ENCODE peak calls at places on chromosomes 12 and 14, in nine cellular contexts. One of them, this sample, is unnamed.

GRCh38 chr14:104101086-104101621 is 15.7 kb downstream of the ASPG start:
- DNase-seq in bronchial epithelial cell: peak; percentile 34
- DNase-seq in Right ventricle myocardium superior: peak; percentile 37
- DNase-seq in activated T-cell treated with anti-CD3 and anti-CD28 coated beads for 4 hours: no peak
- DNase-seq in activated gamma-delta T cell treated with Interleukin-2 at 50 U/mL for 16 hours: no peak
- DNase-seq in SK-N-DZ: no peak
- DNase-seq in fibroblast of mammary gland: no peak
- DNase-seq in GM04503: no peak
- DNase-seq in OCI-LY7: no peak
- DNase-seq in this sample: no peak

GRCh38 chr12:111248221-111248620 is 120.7 kb downstream of the PHETA1 start:
- DNase-seq in bronchial epithelial cell: peak; percentile 71
- DNase-seq in Right ventricle myocardium superior: no peak
- DNase-seq in activated T-cell treated with anti-CD3 and anti-CD28 coated beads for 4 hours: no peak
- DNase-seq in activated gamma-delta T cell treated with Interleukin-2 at 50 U/mL for 16 hours: no peak
- DNase-seq in SK-N-DZ: peak; percentile 79
- DNase-seq in fibroblast of mammary gland: peak; percentile 13
- DNase-seq in GM04503: no peak
- DNase-seq in OCI-LY7: no peak
- DNase-seq in this sample: no peak

GRCh38 chr12:51009038-51009437 is 17.1 kb downstream of the SLC11A2 start:
- DNase-seq in bronchial epithelial cell: no peak
- DNase-seq in Right ventricle myocardium superior: peak; percentile 74
- DNase-seq in activated T-cell treated with anti-CD3 and anti-CD28 coated beads for 4 hours: peak; percentile 34
- DNase-seq in activated gamma-delta T cell treated with Interleukin-2 at 50 U/mL for 16 hours: peak; percentile 47
- DNase-seq in SK-N-DZ: no peak
- DNase-seq in fibroblast of mammary gland: peak; percentile 24
- DNase-seq in GM04503: no peak
- DNase-seq in OCI-LY7: no peak
- DNase-seq in this sample: no peak

GRCh38 chr12:86521870-86522269 is 265.7 kb upstream of the MGAT4C start:
- DNase-seq in bronchial epithelial cell: no peak
- DNase-seq in Right ventricle myocardium superior: no peak
- DNase-seq in activated T-cell treated with anti-CD3 and anti-CD28 coated beads for 4 hours: no peak
- DNase-seq in activated gamma-delta T cell treated with Interleukin-2 at 50 U/mL for 16 hours: no peak
- DNase-seq in SK-N-DZ: no peak
- DNase-seq in fibroblast of mammary gland: no peak
- DNase-seq in GM04503: no peak
- DNase-seq in OCI-LY7: no peak
- DNase-seq in this sample: no peak

GRCh38 chr12:121430821-121431415 is 31.0 kb downstream of the RNF34 start:
- DNase-seq in bronchial epithelial cell: no peak
- DNase-seq in Right ventricle myocardium superior: no peak
- DNase-seq in activated T-cell treated with anti-CD3 and anti-CD28 coated beads for 4 hours: no peak
- DNase-seq in activated gamma-delta T cell treated with Interleukin-2 at 50 U/mL for 16 hours: no peak
- DNase-seq in SK-N-DZ: no peak
- DNase-seq in fibroblast of mammary gland: no peak
- DNase-seq in GM04503: no peak
- DNase-seq in OCI-LY7: no peak
- DNase-seq in this sample: no peak

GRCh38 chr12:114681149-114681849 is 2.7 kb downstream of the TBX3 start:
- DNase-seq in bronchial epithelial cell: no peak
- DNase-seq in Right ventricle myocardium superior: no peak
- DNase-seq in activated T-cell treated with anti-CD3 and anti-CD28 coated beads for 4 hours: no peak
- DNase-seq in activated gamma-delta T cell treated with Interleukin-2 at 50 U/mL for 16 hours: no peak
- DNase-seq in SK-N-DZ: no peak
- DNase-seq in fibroblast of mammary gland: peak; percentile 49
- DNase-seq in GM04503: no peak
- DNase-seq in OCI-LY7: no peak
- DNase-seq in this sample: no peak

GRCh38 chr12:45355750-45356149 is 139.9 kb downstream of the ANO6 start:
- DNase-seq in bronchial epithelial cell: no peak
- DNase-seq in Right ventricle myocardium superior: no peak
- DNase-seq in activated T-cell treated with anti-CD3 and anti-CD28 coated beads for 4 hours: no peak
- DNase-seq in activated gamma-delta T cell treated with Interleukin-2 at 50 U/mL for 16 hours: no peak
- DNase-seq in SK-N-DZ: no peak
- DNase-seq in fibroblast of mammary gland: no peak
- DNase-seq in GM04503: no peak
- DNase-seq in OCI-LY7: no peak
- DNase-seq in this sample: no peak

GRCh38 chr12:125092872-125093680 is 27.8 kb downstream of the AACS start:
- DNase-seq in bronchial epithelial cell: peak; percentile 72
- DNase-seq in Right ventricle myocardium superior: peak; percentile 67
- DNase-seq in activated T-cell treated with anti-CD3 and anti-CD28 coated beads for 4 hours: no peak
- DNase-seq in activated gamma-delta T cell treated with Interleukin-2 at 50 U/mL for 16 hours: no peak
- DNase-seq in SK-N-DZ: no peak
- DNase-seq in fibroblast of mammary gland: peak; percentile 69
- DNase-seq in GM04503: no peak
- DNase-seq in OCI-LY7: no peak
- DNase-seq in this sample: no peak

GRCh38 chr12:38949363-38949762 is 44.0 kb upstream of the CPNE8 start:
- DNase-seq in bronchial epithelial cell: no peak
- DNase-seq in Right ventricle myocardium superior: no peak
- DNase-seq in activated T-cell treated with anti-CD3 and anti-CD28 coated beads for 4 hours: no peak
- DNase-seq in activated gamma-delta T cell treated with Interleukin-2 at 50 U/mL for 16 hours: no peak
- DNase-seq in SK-N-DZ: no peak
- DNase-seq in fibroblast of mammary gland: peak; percentile 3
- DNase-seq in GM04503: no peak
- DNase-seq in OCI-LY7: no peak
- DNase-seq in this sample: no peak

GRCh38 chr14:98960617-98961013 is 311.4 kb downstream of the BCL11B start:
- DNase-seq in bronchial epithelial cell: no peak
- DNase-seq in Right ventricle myocardium superior: no peak
- DNase-seq in activated T-cell treated with anti-CD3 and anti-CD28 coated beads for 4 hours: no peak
- DNase-seq in activated gamma-delta T cell treated with Interleukin-2 at 50 U/mL for 16 hours: no peak
- DNase-seq in SK-N-DZ: no peak
- DNase-seq in fibroblast of mammary gland: no peak
- DNase-seq in GM04503: no peak
- DNase-seq in OCI-LY7: no peak
- DNase-seq in this sample: no peak

GRCh38 chr14:81767266-81767987 is 233.8 kb upstream of the SEL1L start:
- DNase-seq in bronchial epithelial cell: no peak
- DNase-seq in Right ventricle myocardium superior: no peak
- DNase-seq in activated T-cell treated with anti-CD3 and anti-CD28 coated beads for 4 hours: no peak
- DNase-seq in activated gamma-delta T cell treated with Interleukin-2 at 50 U/mL for 16 hours: no peak
- DNase-seq in SK-N-DZ: no peak
- DNase-seq in fibroblast of mammary gland: no peak
- DNase-seq in GM04503: no peak
- DNase-seq in OCI-LY7: no peak
- DNase-seq in this sample: no peak

GRCh38 chr14:66066991-66067788 is 419.0 kb upstream of the CCDC196 start:
- DNase-seq in bronchial epithelial cell: no peak
- DNase-seq in Right ventricle myocardium superior: no peak
- DNase-seq in activated T-cell treated with anti-CD3 and anti-CD28 coated beads for 4 hours: no peak
- DNase-seq in activated gamma-delta T cell treated with Interleukin-2 at 50 U/mL for 16 hours: no peak
- DNase-seq in SK-N-DZ: no peak
- DNase-seq in fibroblast of mammary gland: peak; percentile 34
- DNase-seq in GM04503: no peak
- DNase-seq in OCI-LY7: no peak
- DNase-seq in this sample: no peak

GRCh38 chr12:60257063-60257462 is 661.2 kb downstream of the SLC16A7 start:
- DNase-seq in bronchial epithelial cell: peak; percentile 83
- DNase-seq in Right ventricle myocardium superior: no peak
- DNase-seq in activated T-cell treated with anti-CD3 and anti-CD28 coated beads for 4 hours: no peak
- DNase-seq in activated gamma-delta T cell treated with Interleukin-2 at 50 U/mL for 16 hours: no peak
- DNase-seq in SK-N-DZ: peak; percentile 17
- DNase-seq in fibroblast of mammary gland: peak; percentile 61
- DNase-seq in GM04503: no peak
- DNase-seq in OCI-LY7: no peak
- DNase-seq in this sample: no peak

GRCh38 chr14:57725399-57726077 is 140.4 kb downstream of the SLC35F4 start:
- DNase-seq in bronchial epithelial cell: peak; percentile 94
- DNase-seq in Right ventricle myocardium superior: no peak
- DNase-seq in activated T-cell treated with anti-CD3 and anti-CD28 coated beads for 4 hours: no peak
- DNase-seq in activated gamma-delta T cell treated with Interleukin-2 at 50 U/mL for 16 hours: no peak
- DNase-seq in SK-N-DZ: no peak
- DNase-seq in fibroblast of mammary gland: peak; percentile 84
- DNase-seq in GM04503: peak; percentile 31
- DNase-seq in OCI-LY7: no peak
- DNase-seq in this sample: no peak

GRCh38 chr12:100058482-100059029 is 73.8 kb upstream of the ANKS1B start:
- DNase-seq in bronchial epithelial cell: peak; percentile 85
- DNase-seq in Right ventricle myocardium superior: no peak
- DNase-seq in activated T-cell treated with anti-CD3 and anti-CD28 coated beads for 4 hours: no peak
- DNase-seq in activated gamma-delta T cell treated with Interleukin-2 at 50 U/mL for 16 hours: no peak
- DNase-seq in SK-N-DZ: no peak
- DNase-seq in fibroblast of mammary gland: peak; percentile 94
- DNase-seq in GM04503: peak; percentile 87
- DNase-seq in OCI-LY7: no peak
- DNase-seq in this sample: no peak

GRCh38 chr12:704516-705242 is 41.4 kb upstream of the NINJ2 start:
- DNase-seq in bronchial epithelial cell: no peak
- DNase-seq in Right ventricle myocardium superior: no peak
- DNase-seq in activated T-cell treated with anti-CD3 and anti-CD28 coated beads for 4 hours: no peak
- DNase-seq in activated gamma-delta T cell treated with Interleukin-2 at 50 U/mL for 16 hours: no peak
- DNase-seq in SK-N-DZ: no peak
- DNase-seq in fibroblast of mammary gland: no peak
- DNase-seq in GM04503: no peak
- DNase-seq in OCI-LY7: no peak
- DNase-seq in this sample: peak; percentile 31

GRCh38 chr14:75531660-75532317 is 9.5 kb downstream of the BATF start:
- DNase-seq in bronchial epithelial cell: peak; percentile 53
- DNase-seq in Right ventricle myocardium superior: no peak
- DNase-seq in activated T-cell treated with anti-CD3 and anti-CD28 coated beads for 4 hours: no peak
- DNase-seq in activated gamma-delta T cell treated with Interleukin-2 at 50 U/mL for 16 hours: no peak
- DNase-seq in SK-N-DZ: no peak
- DNase-seq in fibroblast of mammary gland: peak; percentile 19
- DNase-seq in GM04503: no peak
- DNase-seq in OCI-LY7: no peak
- DNase-seq in this sample: no peak

This sample was measured in MM.1S.